ENCODE peak calls at places on chromosomes 1 and 21, in five cellular contexts. One of them, this sample, is unnamed.

GRCh38 chr1:149845416-149845815 is 54.0 kb upstream of the BOLA1 start:
- DNase-seq in GM23338: peak; percentile 81
- DNase-seq in activated T-helper 1 cell treated with anti-CD3 and anti-CD28 coated beads, Interleukin-12 subunit alpha, Interleukin-12 subunit beta, Interleukin-2, Interleukin-4 antibody, amounts not matched to agents 30 ng/mL and 10 ng/mL and 1 ng/mL, durations not matched to agents 14 hours and 24 hours and 36 hours: peak; percentile 0
- DNase-seq in kidney tubule cell: no peak
- DNase-seq in NCI-H774: no peak
- DNase-seq in this sample: no peak

GRCh38 chr1:219517031-219517430 is 95.9 kb downstream of the ZC3H11B start:
- DNase-seq in GM23338: peak; percentile 32
- DNase-seq in activated T-helper 1 cell treated with anti-CD3 and anti-CD28 coated beads, Interleukin-12 subunit alpha, Interleukin-12 subunit beta, Interleukin-2, Interleukin-4 antibody, amounts not matched to agents 30 ng/mL and 10 ng/mL and 1 ng/mL, durations not matched to agents 14 hours and 24 hours and 36 hours: no peak
- DNase-seq in kidney tubule cell: peak; percentile 55
- DNase-seq in NCI-H774: no peak
- DNase-seq in this sample: peak; percentile 76

GRCh38 chr1:39842030-39842678 is 41.1 kb downstream of the TRIT1 start:
- DNase-seq in GM23338: no peak
- DNase-seq in activated T-helper 1 cell treated with anti-CD3 and anti-CD28 coated beads, Interleukin-12 subunit alpha, Interleukin-12 subunit beta, Interleukin-2, Interleukin-4 antibody, amounts not matched to agents 30 ng/mL and 10 ng/mL and 1 ng/mL, durations not matched to agents 14 hours and 24 hours and 36 hours: no peak
- DNase-seq in kidney tubule cell: no peak
- DNase-seq in NCI-H774: no peak
- DNase-seq in this sample: no peak

GRCh38 chr1:191707288-191707687 is 451.0 kb upstream of the RGS18 start:
- DNase-seq in GM23338: no peak
- DNase-seq in activated T-helper 1 cell treated with anti-CD3 and anti-CD28 coated beads, Interleukin-12 subunit alpha, Interleukin-12 subunit beta, Interleukin-2, Interleukin-4 antibody, amounts not matched to agents 30 ng/mL and 10 ng/mL and 1 ng/mL, durations not matched to agents 14 hours and 24 hours and 36 hours: no peak
- DNase-seq in kidney tubule cell: no peak
- DNase-seq in NCI-H774: no peak
- DNase-seq in this sample: no peak

GRCh38 chr1:184533049-184533448 is 146.2 kb downstream of the C1orf21 start:
- DNase-seq in GM23338: peak; percentile 7
- DNase-seq in activated T-helper 1 cell treated with anti-CD3 and anti-CD28 coated beads, Interleukin-12 subunit alpha, Interleukin-12 subunit beta, Interleukin-2, Interleukin-4 antibody, amounts not matched to agents 30 ng/mL and 10 ng/mL and 1 ng/mL, durations not matched to agents 14 hours and 24 hours and 36 hours: no peak
- DNase-seq in kidney tubule cell: no peak
- DNase-seq in NCI-H774: no peak
- DNase-seq in this sample: no peak

GRCh38 chr1:93814059-93814794 is 64.8 kb downstream of the DNTTIP2 start:
- DNase-seq in GM23338: peak; percentile 87
- DNase-seq in activated T-helper 1 cell treated with anti-CD3 and anti-CD28 coated beads, Interleukin-12 subunit alpha, Interleukin-12 subunit beta, Interleukin-2, Interleukin-4 antibody, amounts not matched to agents 30 ng/mL and 10 ng/mL and 1 ng/mL, durations not matched to agents 14 hours and 24 hours and 36 hours: peak; percentile 31
- DNase-seq in kidney tubule cell: peak; percentile 86
- DNase-seq in NCI-H774: peak; percentile 33
- DNase-seq in this sample: peak; percentile 81

GRCh38 chr1:66681686-66682085 is 70.6 kb upstream of the DYNLT5 start:
- DNase-seq in GM23338: no peak
- DNase-seq in activated T-helper 1 cell treated with anti-CD3 and anti-CD28 coated beads, Interleukin-12 subunit alpha, Interleukin-12 subunit beta, Interleukin-2, Interleukin-4 antibody, amounts not matched to agents 30 ng/mL and 10 ng/mL and 1 ng/mL, durations not matched to agents 14 hours and 24 hours and 36 hours: no peak
- DNase-seq in kidney tubule cell: peak; percentile 12
- DNase-seq in NCI-H774: no peak
- DNase-seq in this sample: no peak

GRCh38 chr1:230917284-230918135 is 49.2 kb upstream of the C1orf198 start:
- DNase-seq in GM23338: peak; percentile 99
- DNase-seq in activated T-helper 1 cell treated with anti-CD3 and anti-CD28 coated beads, Interleukin-12 subunit alpha, Interleukin-12 subunit beta, Interleukin-2, Interleukin-4 antibody, amounts not matched to agents 30 ng/mL and 10 ng/mL and 1 ng/mL, durations not matched to agents 14 hours and 24 hours and 36 hours: peak; percentile 44
- DNase-seq in kidney tubule cell: peak; percentile 75
- DNase-seq in NCI-H774: peak; percentile 69
- DNase-seq in this sample: peak; percentile 58

GRCh38 chr1:66365628-66366027 is 168.3 kb upstream of the SGIP1 start:
- DNase-seq in GM23338: no peak
- DNase-seq in activated T-helper 1 cell treated with anti-CD3 and anti-CD28 coated beads, Interleukin-12 subunit alpha, Interleukin-12 subunit beta, Interleukin-2, Interleukin-4 antibody, amounts not matched to agents 30 ng/mL and 10 ng/mL and 1 ng/mL, durations not matched to agents 14 hours and 24 hours and 36 hours: no peak
- DNase-seq in kidney tubule cell: no peak
- DNase-seq in NCI-H774: no peak
- DNase-seq in this sample: peak; percentile 28

GRCh38 chr1:222554177-222554576 is 6.3 kb upstream of the HHIPL2 start:
- DNase-seq in GM23338: no peak
- DNase-seq in activated T-helper 1 cell treated with anti-CD3 and anti-CD28 coated beads, Interleukin-12 subunit alpha, Interleukin-12 subunit beta, Interleukin-2, Interleukin-4 antibody, amounts not matched to agents 30 ng/mL and 10 ng/mL and 1 ng/mL, durations not matched to agents 14 hours and 24 hours and 36 hours: no peak
- DNase-seq in kidney tubule cell: no peak
- DNase-seq in NCI-H774: no peak
- DNase-seq in this sample: no peak

GRCh38 chr1:2528016-2528415 is 1.6 kb upstream of the PANK4 start:
- DNase-seq in GM23338: no peak
- DNase-seq in activated T-helper 1 cell treated with anti-CD3 and anti-CD28 coated beads, Interleukin-12 subunit alpha, Interleukin-12 subunit beta, Interleukin-2, Interleukin-4 antibody, amounts not matched to agents 30 ng/mL and 10 ng/mL and 1 ng/mL, durations not matched to agents 14 hours and 24 hours and 36 hours: no peak
- DNase-seq in kidney tubule cell: no peak
- DNase-seq in NCI-H774: no peak
- DNase-seq in this sample: no peak

GRCh38 chr21:45208627-45208951 is 79.1 kb downstream of the POFUT2 start:
- DNase-seq in GM23338: no peak
- DNase-seq in activated T-helper 1 cell treated with anti-CD3 and anti-CD28 coated beads, Interleukin-12 subunit alpha, Interleukin-12 subunit beta, Interleukin-2, Interleukin-4 antibody, amounts not matched to agents 30 ng/mL and 10 ng/mL and 1 ng/mL, durations not matched to agents 14 hours and 24 hours and 36 hours: no peak
- DNase-seq in kidney tubule cell: peak; percentile 42
- DNase-seq in NCI-H774: no peak
- DNase-seq in this sample: no peak

GRCh38 chr1:226599636-226600238 is 51.2 kb downstream of the STUM start:
- DNase-seq in GM23338: no peak
- DNase-seq in activated T-helper 1 cell treated with anti-CD3 and anti-CD28 coated beads, Interleukin-12 subunit alpha, Interleukin-12 subunit beta, Interleukin-2, Interleukin-4 antibody, amounts not matched to agents 30 ng/mL and 10 ng/mL and 1 ng/mL, durations not matched to agents 14 hours and 24 hours and 36 hours: no peak
- DNase-seq in kidney tubule cell: no peak
- DNase-seq in NCI-H774: no peak
- DNase-seq in this sample: no peak

GRCh38 chr21:46459356-46460112 is 843 bp downstream of the DIP2A start:
- DNase-seq in GM23338: peak; percentile 58
- DNase-seq in activated T-helper 1 cell treated with anti-CD3 and anti-CD28 coated beads, Interleukin-12 subunit alpha, Interleukin-12 subunit beta, Interleukin-2, Interleukin-4 antibody, amounts not matched to agents 30 ng/mL and 10 ng/mL and 1 ng/mL, durations not matched to agents 14 hours and 24 hours and 36 hours: no peak
- DNase-seq in kidney tubule cell: peak; percentile 47
- DNase-seq in NCI-H774: no peak
- DNase-seq in this sample: peak; percentile 22

GRCh38 chr1:84632142-84632541 is 57.9 kb upstream of the CTBS start:
- DNase-seq in GM23338: no peak
- DNase-seq in activated T-helper 1 cell treated with anti-CD3 and anti-CD28 coated beads, Interleukin-12 subunit alpha, Interleukin-12 subunit beta, Interleukin-2, Interleukin-4 antibody, amounts not matched to agents 30 ng/mL and 10 ng/mL and 1 ng/mL, durations not matched to agents 14 hours and 24 hours and 36 hours: no peak
- DNase-seq in kidney tubule cell: no peak
- DNase-seq in NCI-H774: no peak
- DNase-seq in this sample: no peak